ENCODE peak calls at places on chromosomes 16 and 17, in five cellular contexts. I is Kasumi-1, B is choroid plexus epithelial cell, N is GM13977, W is AML-193. L is an unnamed sample.

GRCh38 chr16:31200821-31201510 is 1.6 kb downstream of the PYCARD start:
- DNase-seq in I (no peak), B (peak), N (no peak), W (peak), L (peak)

GRCh38 chr17:3964203-3965122 is at the start of gene ATP2A3:
- DNase-seq in I (peak), B (peak), N (peak), W (peak), L (peak)

GRCh38 chr17:10126554-10127493 is 71.6 kb downstream of the GAS7 start:
- DNase-seq in I (peak), B (peak), N (peak), W (no peak), L (peak)

GRCh38 chr17:17127730-17128291 is 78.3 kb downstream of the PLD6 start:
- DNase-seq in I (no peak), B (no peak), N (no peak), W (no peak), L (peak)

GRCh38 chr17:40104570-40105471 is 4.4 kb upstream of the NR1D1 start:
- DNase-seq in I (no peak), B (no peak), N (no peak), W (no peak), L (peak)

GRCh38 chr17:80596760-80597608 is 52.3 kb downstream of the RPTOR start:
- DNase-seq in I (no peak), B (no peak), N (no peak), W (no peak), L (no peak)

GRCh38 chr17:50308666-50309065 is 34.4 kb downstream of the TMEM92 start:
- DNase-seq in I (no peak), B (no peak), N (no peak), W (no peak), L (no peak)

GRCh38 chr16:68636818-68637217 is 8.3 kb upstream of the CDH3 start:
- DNase-seq in I (no peak), B (no peak), N (no peak), W (no peak), L (peak)

GRCh38 chr17:80264048-80264792 is 3.6 kb downstream of the RNF213 start:
- DNase-seq in I (peak), B (no peak), N (no peak), W (no peak), L (no peak)

GRCh38 chr16:53642094-53642493 is 61.6 kb downstream of the RPGRIP1L start:
- DNase-seq in I (no peak), B (peak), N (no peak), W (no peak), L (peak)

GRCh38 chr17:57662644-57663308 is 82.3 kb downstream of the CCDC182 start:
- DNase-seq in I (peak), B (peak), N (no peak), W (no peak), L (peak)

GRCh38 chr17:80252871-80253270 is 7.8 kb upstream of the RNF213 start:
- DNase-seq in I (peak), B (no peak), N (peak), W (peak), L (no peak)

GRCh38 chr17:72928454-72929136 is 163.9 kb downstream of the SLC39A11 start:
- DNase-seq in I (no peak), B (no peak), N (no peak), W (no peak), L (no peak)

GRCh38 chr16:27721548-27722265 is 171.8 kb downstream of the KATNIP start:
- DNase-seq in I (no peak), B (peak), N (no peak), W (no peak), L (peak)

GRCh38 chr16:56119138-56119537 is 72.2 kb upstream of the GNAO1 start:
- DNase-seq in I (peak), B (no peak), N (no peak), W (no peak), L (no peak)

GRCh38 chr16:87956169-87956770 is 5.0 kb downstream of the BANP start:
- DNase-seq in I (peak), B (peak), N (peak), W (peak), L (peak)